ENCODE peak calls at places on chromosome 18, in five cellular contexts. V, G, H, M and P are unnamed samples.

GRCh38 chr18:34342960-34343359 is 118.2 kb upstream of the NOL4 start:
- DNase-seq in V (no peak), G (no peak), H (no peak), M (no peak), P (no peak)

GRCh38 chr18:70418551-70419311 is 129.9 kb downstream of the SOCS6 start:
- DNase-seq in V (no peak), G (no peak), H (no peak), M (no peak), P (peak; percentile 22)

GRCh38 chr18:39862341-39862740 is 2092.7 kb upstream of the PIK3C3 start:
- DNase-seq in V (no peak), G (no peak), H (no peak), M (no peak), P (no peak)

GRCh38 chr18:47917923-47918610 is 12.4 kb downstream of the SMAD2 start:
- DNase-seq in V (no peak), G (peak; percentile 71), H (no peak), M (no peak), P (no peak)

GRCh38 chr18:48893559-48894265 is 57.1 kb downstream of the SMAD7 start:
- DNase-seq in V (no peak), G (peak; percentile 54), H (no peak), M (no peak), P (no peak)

GRCh38 chr18:48037481-48038271 is 107.2 kb upstream of the SMAD2 start:
- DNase-seq in V (no peak), G (peak; percentile 85), H (peak; percentile 37), M (no peak), P (peak; percentile 91)

GRCh38 chr18:33467531-33467930 is 27.0 kb upstream of the CCDC178 start:
- DNase-seq in V (no peak), G (no peak), H (no peak), M (no peak), P (no peak)

GRCh38 chr18:49178736-49179135 is 228.0 kb upstream of the SMAD7 start:
- DNase-seq in V (no peak), G (peak; percentile 55), H (peak; percentile 35), M (no peak), P (peak; percentile 45)

GRCh38 chr18:76687271-76688006 is 134.9 kb upstream of the ZNF236 start:
- DNase-seq in V (no peak), G (no peak), H (no peak), M (no peak), P (no peak)

GRCh38 chr18:25074925-25075693 is 276.9 kb downstream of the ZNF521 start:
- DNase-seq in V (no peak), G (peak; percentile 60), H (no peak), M (no peak), P (no peak)

GRCh38 chr18:22921762-22922161 is 11.4 kb upstream of the RBBP8 start:
- DNase-seq in V (no peak), G (no peak), H (no peak), M (no peak), P (no peak)

GRCh38 chr18:42131044-42131939 is 176.3 kb downstream of the PIK3C3 start:
- DNase-seq in V (no peak), G (no peak), H (no peak), M (no peak), P (peak; percentile 93)

GRCh38 chr18:62264984-62265383 is 60.1 kb upstream of the TNFRSF11A start:
- DNase-seq in V (no peak), G (no peak), H (no peak), M (no peak), P (no peak)

GRCh38 chr18:70577023-70577420 is 288.2 kb downstream of the SOCS6 start:
- DNase-seq in V (no peak), G (no peak), H (no peak), M (no peak), P (no peak)

GRCh38 chr18:74797577-74798151 is 200.0 kb downstream of the ZNF407 start:
- DNase-seq in V (no peak), G (no peak), H (no peak), M (no peak), P (no peak)
- H3K4me3 ChIP-seq in V (no peak overlapping the region), G (no peak overlapping the region), H (no peak overlapping the region), M (no peak overlapping the region), P (no peak overlapping the region)

GRCh38 chr18:59300676-59301285 is 17.7 kb downstream of the CPLX4 start:
- DNase-seq in V (no peak), G (no peak), H (no peak), M (no peak), P (no peak)
- H3K27me3 ChIP-seq in V (no peaks in the 10 kb centered on the region), G (peaks cover 16% of the 10 kb centered on the region), H (peaks cover 21% of the 10 kb centered on the region), M (peaks cover 1% of the 10 kb centered on the region), P (no peaks in the 10 kb centered on the region)

GRCh38 chr18:74478876-74479275 is 17.3 kb upstream of the CNDP2 start:
- DNase-seq in V (no peak), G (no peak), H (no peak), M (no peak), P (no peak)
- H3K4me3 ChIP-seq in V (no peak overlapping the region), G (no peak overlapping the region), H (no peak overlapping the region), M (no peak overlapping the region), P (no peak overlapping the region)

GRCh38 chr18:74397572-74397971 is 59.5 kb downstream of the DIPK1C start:
- DNase-seq in V (no peak), G (no peak), H (no peak), M (no peak), P (peak; percentile 40)
- H3K27me3 ChIP-seq in V (no peaks in the 10 kb centered on the region), G (no peaks in the 10 kb centered on the region), H (no peaks in the 10 kb centered on the region), M (peaks cover 1% of the 10 kb centered on the region), P (no peaks in the 10 kb centered on the region)

GRCh38 chr18:5508821-5509220 is 35.0 kb downstream of the EPB41L3 start:
- DNase-seq in V (no peak), G (no peak), H (no peak), M (no peak), P (no peak)
- H3K4me3 ChIP-seq in V (no peak overlapping the region), G (no peak overlapping the region), H (no peak overlapping the region), M (no peak overlapping the region), P (no peak overlapping the region)

GRCh38 chr18:50745946-50746345 is 73.9 kb downstream of the MRO start:
- DNase-seq in V (no peak), G (no peak), H (no peak), M (no peak), P (peak; percentile 63)
- H3K27me3 ChIP-seq in V (no peaks in the 10 kb centered on the region), G (no peaks in the 10 kb centered on the region), H (peaks cover under 1% of the 10 kb centered on the region), M (peaks cover 1% of the 10 kb centered on the region), P (no peaks in the 10 kb centered on the region)

GRCh38 chr18:9696701-9697100 is 11.4 kb upstream of the RAB31 start:
- DNase-seq in V (no peak), G (no peak), H (no peak), M (no peak), P (no peak)

GRCh38 chr18:9696112-9696511 is 12.0 kb upstream of the RAB31 start:
- DNase-seq in V (no peak), G (no peak), H (no peak), M (no peak), P (no peak)

GRCh38 chr18:9694174-9694573 is 13.9 kb upstream of the RAB31 start:
- DNase-seq in V (no peak), G (no peak), H (no peak), M (no peak), P (no peak)

GRCh38 chr18:9694952-9695495 is 13.1 kb upstream of the RAB31 start:
- DNase-seq in V (no peak), G (no peak), H (no peak), M (no peak), P (peak; percentile 12)

GRCh38 chr18:9695605-9696004 is 12.5 kb upstream of the RAB31 start:
- DNase-seq in V (no peak), G (no peak), H (no peak), M (no peak), P (peak; percentile 66)
- H3K4me3 ChIP-seq in V (no peak overlapping the region), G (no peak overlapping the region), H (no peak overlapping the region), M (no peak overlapping the region), P (no peak overlapping the region)

DNA sequence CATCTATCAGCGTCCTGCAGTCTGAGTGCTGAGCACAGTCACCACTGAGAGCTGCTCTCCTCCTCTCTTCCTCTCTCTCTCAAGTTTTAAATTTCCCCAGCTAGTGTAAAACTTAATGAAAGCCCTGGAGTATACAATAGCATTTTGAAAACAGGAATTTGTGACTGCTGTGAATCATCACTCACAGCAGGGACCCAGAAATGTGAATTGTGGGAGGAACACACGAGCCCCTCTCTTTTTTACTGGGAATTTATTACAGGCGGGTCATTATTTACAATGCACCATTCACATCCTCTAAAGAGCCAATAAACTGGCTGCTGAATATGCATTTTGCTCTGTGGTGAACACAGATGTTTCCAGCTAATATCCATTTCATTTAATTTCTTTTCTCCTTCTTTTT is 185.0 kb upstream of the SMIM21 start:
- DNase-seq in V (no peak), G (no peak), H (no peak), M (no peak), P (no peak)
- H3K27me3 ChIP-seq in V (no peaks in the 10 kb centered on the region), G (no peaks in the 10 kb centered on the region), H (no peaks in the 10 kb centered on the region), M (no peaks in the 10 kb centered on the region), P (no peaks in the 10 kb centered on the region)

DNA sequence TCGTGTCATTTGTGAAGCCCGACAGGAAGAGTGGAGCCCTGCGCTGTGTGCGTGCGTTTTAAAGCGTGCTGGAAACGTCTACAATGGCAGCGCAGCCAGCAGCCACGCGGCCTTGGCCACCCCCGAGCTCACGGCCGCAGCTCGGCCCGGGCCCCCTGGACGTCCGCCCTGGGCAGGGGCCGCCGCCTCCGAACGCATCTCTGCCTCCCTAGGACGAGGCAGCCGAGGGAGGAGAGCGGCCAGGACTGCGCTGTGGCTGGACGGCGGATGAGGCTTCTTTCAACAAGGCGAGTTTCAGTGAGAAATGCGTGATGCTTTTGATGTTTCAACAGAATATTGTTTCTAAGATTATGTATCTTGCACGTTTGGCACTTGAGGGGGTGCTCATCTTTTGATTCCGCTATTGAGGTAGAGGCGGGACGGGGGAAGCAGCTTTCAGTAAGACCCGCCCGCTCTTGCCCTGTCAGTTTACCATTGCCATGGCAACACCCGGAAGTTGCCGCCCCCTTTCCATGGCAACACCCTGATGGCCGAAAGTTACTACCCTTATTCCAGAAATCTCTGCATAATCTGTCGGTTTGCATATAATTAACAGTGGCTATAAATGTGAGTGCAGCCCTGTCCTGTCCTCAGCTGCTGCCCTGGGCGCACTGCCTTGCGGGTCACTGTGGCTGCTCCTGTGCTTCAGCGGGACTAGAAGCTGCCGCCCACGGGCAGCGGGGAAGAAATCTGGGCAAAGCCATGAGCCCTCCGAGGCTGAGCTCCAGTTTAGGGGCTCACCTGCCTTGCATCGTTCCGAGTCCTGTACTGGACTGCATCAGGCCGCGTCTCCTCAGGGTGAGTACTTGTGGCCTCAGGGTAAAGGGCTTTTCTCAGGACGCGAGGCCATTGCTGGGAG is 38.6 kb downstream of the ADNP2 start:
- DNase-seq in V (peak; percentile 84), G (peak; percentile 88), H (peak; percentile 86), M (peak; percentile 61), P (peak; percentile 88)
- H3K4me3 ChIP-seq in V (peak overlapping the region; percentile 61), G (no peak overlapping the region), H (peak overlapping the region; percentile 53), M (peak overlapping the region; percentile 74), P (peak overlapping the region; percentile 52)

DNA sequence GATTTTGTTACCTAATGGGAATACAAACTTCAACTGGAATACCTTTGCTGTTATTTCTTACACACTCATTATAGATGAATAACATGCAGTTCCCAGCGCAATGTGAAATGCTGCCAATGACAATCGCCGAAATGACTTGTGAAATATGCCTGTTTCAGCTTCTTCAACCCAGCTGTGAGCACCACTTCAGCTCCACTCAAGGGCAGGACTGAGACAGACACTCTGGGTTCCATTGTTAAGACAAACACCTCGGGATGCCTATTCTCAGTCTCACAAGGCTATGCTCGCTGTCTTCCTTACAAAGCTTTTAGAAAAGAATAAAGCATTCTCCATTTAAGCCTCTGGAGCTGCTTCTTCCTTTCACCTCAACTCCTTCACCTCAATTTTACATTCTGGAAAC is 4.3 kb downstream of the CBLN2 start:
- DNase-seq in V (no peak), G (no peak), H (no peak), M (no peak), P (no peak)
- H3K27me3 ChIP-seq in V (no peaks in the 10 kb centered on the region), G (peaks cover 91% of the 10 kb centered on the region), H (peaks cover 51% of the 10 kb centered on the region), M (no peaks in the 10 kb centered on the region), P (no peaks in the 10 kb centered on the region)